ENCODE peak calls at places on chromosomes 2 and 18, in four cellular contexts. One of them, this sample, is unnamed.

GRCh38 chr18:77209587-77209986 is 40.1 kb upstream of the GALR1 start:
- DNase-seq in HepG2: no peak
- DNase-seq in HEK293T: no peak
- DNase-seq in GM12878: no peak
- DNase-seq in this sample: no peak

GRCh38 chr18:35352283-35352682 is 8.1 kb upstream of the ZNF24 start:
- DNase-seq in HEK293T: no peak
- DNase-seq in GM12878: no peak
- DNase-seq in HepG2: no peak
- DNase-seq in this sample: no peak

GRCh38 chr2:70113396-70114100 is 26.3 kb downstream of the PCBP1 start:
- DNase-seq in HEK293T: no peak
- DNase-seq in HepG2: no peak
- DNase-seq in GM12878: no peak
- DNase-seq in this sample: no peak

GRCh38 chr2:85717308-85718005 is 23.3 kb downstream of the GNLY start:
- DNase-seq in HepG2: no peak
- DNase-seq in HEK293T: no peak
- DNase-seq in GM12878: no peak
- DNase-seq in this sample: no peak

GRCh38 chr2:138716183-138716582 is 64.0 kb downstream of the NXPH2 start:
- DNase-seq in HepG2: no peak
- DNase-seq in HEK293T: no peak
- DNase-seq in GM12878: no peak
- DNase-seq in this sample: no peak

GRCh38 chr2:85913854-85914524 is 25.2 kb upstream of the ST3GAL5 start:
- DNase-seq in HepG2: no peak
- DNase-seq in GM12878: no peak
- DNase-seq in HEK293T: no peak
- DNase-seq in this sample: no peak

GRCh38 chr2:141482697-141483096 is 648.1 kb downstream of the LRP1B start:
- DNase-seq in HEK293T: no peak
- DNase-seq in GM12878: no peak
- DNase-seq in HepG2: no peak
- DNase-seq in this sample: no peak

GRCh38 chr2:69483696-69484095 is 46.5 kb upstream of the NFU1 start:
- DNase-seq in GM12878: no peak
- DNase-seq in HEK293T: no peak
- DNase-seq in HepG2: peak
- DNase-seq in this sample: no peak

GRCh38 chr2:109586687-109587086 is 27.1 kb downstream of the SEPTIN10 start:
- DNase-seq in HepG2: no peak
- DNase-seq in GM12878: no peak
- DNase-seq in HEK293T: no peak
- DNase-seq in this sample: no peak

GRCh38 chr2:85355521-85355920 is 952 bp downstream of the ELMOD3 start:
- DNase-seq in HepG2: no peak
- DNase-seq in HEK293T: no peak
- DNase-seq in GM12878: no peak
- DNase-seq in this sample: no peak

GRCh38 chr2:19607931-19608762 is 249.7 kb upstream of the OSR1 start:
- DNase-seq in GM12878: no peak
- DNase-seq in HepG2: no peak
- DNase-seq in HEK293T: no peak
- DNase-seq in this sample: no peak

GRCh38 chr2:188983427-188984101 is 9.4 kb downstream of the COL3A1 start:
- DNase-seq in GM12878: no peak
- DNase-seq in HEK293T: no peak
- DNase-seq in HepG2: peak
- DNase-seq in this sample: no peak

GRCh38 chr2:233929352-233929843 is 12.2 kb downstream of the TRPM8 start:
- DNase-seq in HEK293T: no peak
- DNase-seq in HepG2: no peak
- DNase-seq in GM12878: no peak
- DNase-seq in this sample: no peak

GRCh38 chr18:36073676-36074075 is 6.3 kb upstream of the RPRD1A start:
- DNase-seq in GM12878: no peak
- DNase-seq in HEK293T: no peak
- DNase-seq in HepG2: no peak
- DNase-seq in this sample: no peak

GRCh38 chr2:226911932-226912331 is 76.1 kb downstream of the RHBDD1 start:
- DNase-seq in HepG2: no peak
- DNase-seq in GM12878: no peak
- DNase-seq in HEK293T: no peak
- DNase-seq in this sample: no peak

GRCh38 chr2:71673402-71673795 is 220.0 kb downstream of the DYSF start:
- DNase-seq in HepG2: no peak
- DNase-seq in HEK293T: no peak
- DNase-seq in GM12878: no peak
- DNase-seq in this sample: no peak

GRCh38 chr2:25280066-25280687 is 61.5 kb downstream of the DNMT3A start:
- DNase-seq in GM12878: no peak
- DNase-seq in HepG2: peak
- DNase-seq in HEK293T: no peak
- DNase-seq in this sample: no peak

GRCh38 chr2:231245253-231246094 is 47.0 kb downstream of the ARMC9 start:
- DNase-seq in HepG2: no peak
- DNase-seq in HEK293T: no peak
- DNase-seq in GM12878: no peak
- DNase-seq in this sample: no peak

GRCh38 chr18:7155887-7156286 is 38.3 kb upstream of the LAMA1 start:
- DNase-seq in GM12878: no peak
- DNase-seq in HEK293T: no peak
- DNase-seq in HepG2: no peak
- DNase-seq in this sample: no peak

GRCh38 chr2:188204830-188205229 is 86.8 kb upstream of the GULP1 start:
- DNase-seq in GM12878: no peak
- DNase-seq in HEK293T: no peak
- DNase-seq in HepG2: no peak
- DNase-seq in this sample: no peak

GRCh38 chr2:153105829-153106578 is 372.6 kb downstream of the RPRM start:
- DNase-seq in HepG2: no peak
- DNase-seq in GM12878: no peak
- DNase-seq in HEK293T: no peak
- DNase-seq in this sample: no peak

GRCh38 chr18:44765451-44765850 is 84.8 kb downstream of the SETBP1 start:
- DNase-seq in GM12878: no peak
- DNase-seq in HepG2: no peak
- DNase-seq in HEK293T: no peak
- DNase-seq in this sample: no peak

GRCh38 chr18:12652861-12653401 is 5.0 kb downstream of the SPIRE1 start:
- DNase-seq in HepG2: peak
- DNase-seq in GM12878: no peak
- DNase-seq in HEK293T: no peak
- DNase-seq in this sample: peak

GRCh38 chr2:206480161-206480560 is 36.8 kb downstream of the ADAM23 start:
- DNase-seq in HEK293T: peak
- DNase-seq in GM12878: no peak
- DNase-seq in HepG2: no peak
- DNase-seq in this sample: no peak
- TF ChIP-seq TARDBP in HEK293T: no peak
- TF ChIP-seq TARDBP in GM12878: no peak
- TF ChIP-seq TARDBP in HepG2: no peak
- TF ChIP-seq TARDBP in this sample: no peak

DNA sequence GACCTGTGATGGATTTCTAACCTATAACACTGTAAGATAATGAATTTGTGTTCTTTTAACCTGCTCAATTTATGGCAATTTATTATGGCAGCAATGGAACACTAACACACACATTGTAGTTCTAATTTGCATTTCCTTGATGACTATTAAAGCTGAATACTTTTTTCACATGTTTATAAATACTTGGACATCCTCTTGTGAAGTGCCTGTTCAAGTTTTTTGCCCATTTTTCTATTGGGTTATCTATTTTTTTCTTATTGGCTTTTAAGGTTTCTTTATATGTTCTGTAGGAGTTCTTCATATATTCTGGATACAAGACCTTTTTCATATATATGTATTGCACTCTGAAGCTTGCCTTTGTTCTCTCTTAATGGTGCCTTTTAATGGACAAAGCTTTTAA is 128.5 kb upstream of the PGAP1 start:
- DNase-seq in HepG2: no peak
- DNase-seq in GM12878: no peak
- DNase-seq in HEK293T: no peak
- DNase-seq in this sample: no peak
- TF ChIP-seq TARDBP in HepG2: no peak
- TF ChIP-seq TARDBP in GM12878: no peak
- TF ChIP-seq TARDBP in HEK293T: no peak
- TF ChIP-seq TARDBP in this sample: no peak

GRCh38 chr2:30404354-30405265 is 42.4 kb upstream of the LCLAT1 start:
- DNase-seq in GM12878: no peak
- DNase-seq in HepG2: no peak
- DNase-seq in HEK293T: no peak
- DNase-seq in this sample: no peak
- TF ChIP-seq TARDBP in GM12878: no peak
- TF ChIP-seq TARDBP in HepG2: no peak
- TF ChIP-seq TARDBP in HEK293T: no peak
- TF ChIP-seq TARDBP in this sample: no peak

GRCh38 chr2:177747384-177747783 is 325.2 kb downstream of the PDE11A start:
- DNase-seq in HepG2: no peak
- DNase-seq in HEK293T: no peak
- DNase-seq in GM12878: no peak
- DNase-seq in this sample: no peak
- TF ChIP-seq TARDBP in HepG2: no peak
- TF ChIP-seq TARDBP in HEK293T: no peak
- TF ChIP-seq TARDBP in GM12878: no peak
- TF ChIP-seq TARDBP in this sample: no peak

GRCh38 chr2:3604207-3604877 is 9.4 kb downstream of the COLEC11 start:
- DNase-seq in HEK293T: no peak
- DNase-seq in GM12878: no peak
- DNase-seq in HepG2: no peak
- DNase-seq in this sample: no peak
- TF ChIP-seq TARDBP in HEK293T: no peak
- TF ChIP-seq TARDBP in GM12878: no peak
- TF ChIP-seq TARDBP in HepG2: no peak
- TF ChIP-seq TARDBP in this sample: no peak

DNA sequence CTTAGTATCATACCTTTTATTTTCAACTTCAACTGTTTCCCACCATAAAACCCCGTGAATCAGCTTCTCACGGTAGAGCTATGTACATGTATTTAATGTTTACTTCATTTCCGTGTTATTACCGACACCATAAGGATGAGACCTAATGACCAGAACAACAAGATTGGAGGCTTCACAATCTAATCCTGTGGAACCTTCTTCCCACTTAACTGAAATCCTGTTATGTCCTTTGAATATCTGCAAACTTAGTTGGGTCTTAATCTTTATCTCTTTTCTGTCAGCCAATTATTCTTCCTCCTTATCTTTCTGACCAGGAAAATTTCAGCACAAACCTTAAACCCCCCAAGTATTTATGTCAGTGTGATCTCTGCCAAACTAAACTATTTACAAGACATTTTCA is 214.4 kb downstream of the TMX3 start:
- DNase-seq in HepG2: no peak
- DNase-seq in GM12878: no peak
- DNase-seq in HEK293T: no peak
- DNase-seq in this sample: no peak
- TF ChIP-seq TARDBP in HepG2: no peak
- TF ChIP-seq TARDBP in GM12878: no peak
- TF ChIP-seq TARDBP in HEK293T: no peak
- TF ChIP-seq TARDBP in this sample: no peak

GRCh38 chr2:11683966-11684365 is 14.0 kb upstream of the NTSR2 start:
- DNase-seq in HepG2: no peak
- DNase-seq in HEK293T: no peak
- DNase-seq in GM12878: no peak
- DNase-seq in this sample: no peak
- TF ChIP-seq TARDBP in HepG2: no peak
- TF ChIP-seq TARDBP in HEK293T: no peak
- TF ChIP-seq TARDBP in GM12878: no peak
- TF ChIP-seq TARDBP in this sample: no peak

GRCh38 chr2:236107971-236108625 is 60.1 kb downstream of the GBX2 start:
- DNase-seq in HEK293T: no peak
- DNase-seq in HepG2: no peak
- DNase-seq in GM12878: no peak
- DNase-seq in this sample: no peak
- TF ChIP-seq TARDBP in HEK293T: no peak
- TF ChIP-seq TARDBP in HepG2: no peak
- TF ChIP-seq TARDBP in GM12878: no peak
- TF ChIP-seq TARDBP in this sample: no peak

GRCh38 chr2:66431840-66432511 is 2.9 kb upstream of the MEIS1 start:
- DNase-seq in HepG2: no peak
- DNase-seq in HEK293T: no peak
- DNase-seq in GM12878: no peak
- DNase-seq in this sample: no peak
- TF ChIP-seq TARDBP in HepG2: no peak
- TF ChIP-seq TARDBP in HEK293T: no peak
- TF ChIP-seq TARDBP in GM12878: no peak
- TF ChIP-seq TARDBP in this sample: no peak

DNA sequence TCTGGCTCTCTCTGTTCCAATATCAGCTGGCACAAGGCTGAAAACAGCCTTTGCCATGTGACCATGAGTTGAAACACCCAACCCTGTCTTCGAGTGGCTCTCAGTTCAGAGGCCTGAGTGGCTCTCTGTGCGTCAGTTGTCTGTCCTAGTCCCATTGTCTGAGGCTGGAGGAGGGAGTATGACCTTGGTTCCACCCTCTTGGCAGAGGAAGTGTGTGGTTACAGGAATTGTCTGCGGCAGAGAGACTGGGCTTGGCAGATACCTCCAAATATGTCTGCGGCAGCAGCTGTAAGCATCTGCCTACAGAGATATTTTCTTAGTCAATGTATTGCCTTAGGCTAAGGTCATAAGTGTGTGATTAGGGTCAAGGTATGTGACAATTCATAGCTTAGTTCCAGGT is 32.6 kb downstream of the CNGA3 start:
- DNase-seq in GM12878: no peak
- DNase-seq in HEK293T: no peak
- DNase-seq in HepG2: no peak
- DNase-seq in this sample: no peak
- TF ChIP-seq TARDBP in GM12878: no peak
- TF ChIP-seq TARDBP in HEK293T: no peak
- TF ChIP-seq TARDBP in HepG2: no peak
- TF ChIP-seq TARDBP in this sample: no peak